ENCODE peak calls at places on chromosomes 11 and 22, in five cellular contexts. One of them, this sample, is unnamed.

GRCh38 chr11:74671520-74672196 is 59.6 kb downstream of the CHRDL2 start:
- DNase-seq in GM12878: no peak
- DNase-seq in HepG2: no peak
- DNase-seq in HEK293T: no peak
- DNase-seq in H1: no peak
- DNase-seq in this sample: no peak

GRCh38 chr11:70448983-70449567 is 50.7 kb downstream of the CTTN start:
- DNase-seq in GM12878: no peak
- DNase-seq in HepG2: no peak
- DNase-seq in HEK293T: peak; percentile 54
- DNase-seq in H1: no peak
- DNase-seq in this sample: no peak

GRCh38 chr11:90168571-90168970 is 34.1 kb downstream of the NAALAD2 start:
- DNase-seq in HEK293T: no peak
- DNase-seq in HepG2: no peak
- DNase-seq in H1: no peak
- DNase-seq in GM12878: no peak
- DNase-seq in this sample: no peak

GRCh38 chr11:7537260-7537659 is 23.5 kb downstream of the PPFIBP2 start:
- DNase-seq in HEK293T: no peak
- DNase-seq in H1: no peak
- DNase-seq in GM12878: no peak
- DNase-seq in HepG2: no peak
- DNase-seq in this sample: no peak

GRCh38 chr11:129331217-129331616 is 44.4 kb upstream of the BARX2 start:
- DNase-seq in HEK293T: no peak
- DNase-seq in HepG2: peak; percentile 16
- DNase-seq in H1: no peak
- DNase-seq in GM12878: no peak
- DNase-seq in this sample: no peak

GRCh38 chr11:24773326-24773725 is 276.5 kb downstream of the LUZP2 start:
- DNase-seq in HEK293T: no peak
- DNase-seq in HepG2: no peak
- DNase-seq in GM12878: no peak
- DNase-seq in H1: no peak
- DNase-seq in this sample: no peak

GRCh38 chr22:20312396-20313191 is 7.3 kb downstream of the DGCR6L start:
- DNase-seq in GM12878: no peak
- DNase-seq in HepG2: no peak
- DNase-seq in HEK293T: no peak
- DNase-seq in H1: no peak
- DNase-seq in this sample: no peak

GRCh38 chr22:24006207-24006913 is 1.1 kb upstream of the GSTT4 start:
- DNase-seq in GM12878: no peak
- DNase-seq in H1: no peak
- DNase-seq in HEK293T: no peak
- DNase-seq in HepG2: no peak
- DNase-seq in this sample: no peak

GRCh38 chr22:24894998-24895397 is 51.5 kb downstream of the LHFPL7 start:
- DNase-seq in H1: no peak
- DNase-seq in GM12878: no peak
- DNase-seq in HEK293T: no peak
- DNase-seq in HepG2: peak; percentile 61
- DNase-seq in this sample: no peak

GRCh38 chr11:96714689-96715088 is 324.9 kb downstream of the JRKL start:
- DNase-seq in HepG2: no peak
- DNase-seq in GM12878: no peak
- DNase-seq in HEK293T: no peak
- DNase-seq in H1: no peak
- DNase-seq in this sample: no peak

GRCh38 chr22:45502215-45503070 is at the start of gene FBLN1:
- DNase-seq in GM12878: no peak
- DNase-seq in HepG2: peak; percentile 71
- DNase-seq in H1: no peak
- DNase-seq in HEK293T: peak; percentile 72
- DNase-seq in this sample: no peak

GRCh38 chr22:37742374-37743092 is 45.7 kb downstream of the TRIOBP start:
- DNase-seq in HEK293T: no peak
- DNase-seq in HepG2: no peak
- DNase-seq in H1: no peak
- DNase-seq in GM12878: no peak
- DNase-seq in this sample: no peak

GRCh38 chr11:37946155-37946766 is 1348.2 kb upstream of the RAG2 start:
- DNase-seq in H1: peak; percentile 29
- DNase-seq in HepG2: peak; percentile 18
- DNase-seq in GM12878: peak; percentile 7
- DNase-seq in HEK293T: no peak
- DNase-seq in this sample: peak; percentile 59

GRCh38 chr22:35705141-35705540 is 12.5 kb upstream of the APOL5 start:
- DNase-seq in HepG2: no peak
- DNase-seq in GM12878: no peak
- DNase-seq in H1: no peak
- DNase-seq in HEK293T: no peak
- DNase-seq in this sample: no peak

GRCh38 chr22:19610518-19611253 is 86.5 kb upstream of the CLDN5 start:
- DNase-seq in HepG2: no peak
- DNase-seq in GM12878: no peak
- DNase-seq in H1: no peak
- DNase-seq in HEK293T: no peak
- DNase-seq in this sample: no peak

GRCh38 chr11:66068923-66069714 is 953 bp upstream of the PACS1 start:
- DNase-seq in HEK293T: no peak
- DNase-seq in HepG2: peak; percentile 12
- DNase-seq in GM12878: no peak
- DNase-seq in H1: no peak
- DNase-seq in this sample: peak; percentile 40

GRCh38 chr11:2728128-2728662 is 28.4 kb upstream of the KCNQ1OT1 start:
- DNase-seq in HepG2: peak; percentile 40
- DNase-seq in HEK293T: no peak
- DNase-seq in H1: no peak
- DNase-seq in GM12878: no peak
- DNase-seq in this sample: no peak

GRCh38 chr11:65422104-65422632 is 430 bp upstream of the NEAT1 start:
- DNase-seq in H1: peak; percentile 74
- DNase-seq in HEK293T: peak; percentile 78
- DNase-seq in HepG2: peak; percentile 93
- DNase-seq in GM12878: no peak
- DNase-seq in this sample: peak; percentile 89

GRCh38 chr11:75298191-75298590 is 53.3 kb downstream of the ARRB1 start:
- DNase-seq in HEK293T: no peak
- DNase-seq in GM12878: no peak
- DNase-seq in HepG2: no peak
- DNase-seq in H1: no peak
- DNase-seq in this sample: no peak

GRCh38 chr22:41524809-41525449 is 19.3 kb downstream of the POLR3H start:
- DNase-seq in HepG2: no peak
- DNase-seq in H1: no peak
- DNase-seq in HEK293T: no peak
- DNase-seq in GM12878: no peak
- DNase-seq in this sample: no peak

GRCh38 chr11:330694-331314 is 10.1 kb upstream of the IFITM3 start:
- DNase-seq in H1: no peak
- DNase-seq in HepG2: no peak
- DNase-seq in GM12878: no peak
- DNase-seq in HEK293T: no peak
- DNase-seq in this sample: no peak

GRCh38 chr11:38718049-38718448 is 2120.0 kb upstream of the RAG2 start:
- DNase-seq in H1: no peak
- DNase-seq in HEK293T: no peak
- DNase-seq in HepG2: peak; percentile 2
- DNase-seq in GM12878: no peak
- DNase-seq in this sample: no peak

GRCh38 chr22:46798041-46798365 is 35.6 kb downstream of the TBC1D22A start:
- DNase-seq in HepG2: no peak
- DNase-seq in GM12878: no peak
- DNase-seq in H1: no peak
- DNase-seq in HEK293T: no peak
- DNase-seq in this sample: no peak

GRCh38 chr11:8941341-8942103 is 1.3 kb downstream of the ASCL3 start:
- DNase-seq in HEK293T: no peak
- DNase-seq in HepG2: no peak
- DNase-seq in H1: no peak
- DNase-seq in GM12878: no peak
- DNase-seq in this sample: no peak

GRCh38 chr11:76805206-76805913 is 22.2 kb downstream of the TSKU start:
- DNase-seq in HEK293T: no peak
- DNase-seq in GM12878: no peak
- DNase-seq in H1: no peak
- DNase-seq in HepG2: no peak
- DNase-seq in this sample: no peak

GRCh38 chr11:76802621-76803020 is 19.5 kb downstream of the TSKU start:
- DNase-seq in HepG2: no peak
- DNase-seq in GM12878: no peak
- DNase-seq in H1: no peak
- DNase-seq in HEK293T: no peak
- DNase-seq in this sample: no peak

GRCh38 chr11:76802151-76802550 is 19.0 kb downstream of the TSKU start:
- DNase-seq in H1: no peak
- DNase-seq in GM12878: no peak
- DNase-seq in HepG2: no peak
- DNase-seq in HEK293T: no peak
- DNase-seq in this sample: no peak

GRCh38 chr11:76803023-76803422 is 19.9 kb downstream of the TSKU start:
- DNase-seq in GM12878: no peak
- DNase-seq in HEK293T: no peak
- DNase-seq in H1: no peak
- DNase-seq in HepG2: no peak
- DNase-seq in this sample: no peak

GRCh38 chr11:76803811-76804600 is 20.9 kb downstream of the TSKU start:
- DNase-seq in HEK293T: no peak
- DNase-seq in H1: no peak
- DNase-seq in GM12878: no peak
- DNase-seq in HepG2: no peak
- DNase-seq in this sample: no peak
- TF ChIP-seq SUZ12 in HEK293T: no peak
- TF ChIP-seq SUZ12 in H1: no peak
- TF ChIP-seq SUZ12 in GM12878: no peak
- TF ChIP-seq SUZ12 in HepG2: no peak
- TF ChIP-seq SUZ12 in this sample: no peak

DNA sequence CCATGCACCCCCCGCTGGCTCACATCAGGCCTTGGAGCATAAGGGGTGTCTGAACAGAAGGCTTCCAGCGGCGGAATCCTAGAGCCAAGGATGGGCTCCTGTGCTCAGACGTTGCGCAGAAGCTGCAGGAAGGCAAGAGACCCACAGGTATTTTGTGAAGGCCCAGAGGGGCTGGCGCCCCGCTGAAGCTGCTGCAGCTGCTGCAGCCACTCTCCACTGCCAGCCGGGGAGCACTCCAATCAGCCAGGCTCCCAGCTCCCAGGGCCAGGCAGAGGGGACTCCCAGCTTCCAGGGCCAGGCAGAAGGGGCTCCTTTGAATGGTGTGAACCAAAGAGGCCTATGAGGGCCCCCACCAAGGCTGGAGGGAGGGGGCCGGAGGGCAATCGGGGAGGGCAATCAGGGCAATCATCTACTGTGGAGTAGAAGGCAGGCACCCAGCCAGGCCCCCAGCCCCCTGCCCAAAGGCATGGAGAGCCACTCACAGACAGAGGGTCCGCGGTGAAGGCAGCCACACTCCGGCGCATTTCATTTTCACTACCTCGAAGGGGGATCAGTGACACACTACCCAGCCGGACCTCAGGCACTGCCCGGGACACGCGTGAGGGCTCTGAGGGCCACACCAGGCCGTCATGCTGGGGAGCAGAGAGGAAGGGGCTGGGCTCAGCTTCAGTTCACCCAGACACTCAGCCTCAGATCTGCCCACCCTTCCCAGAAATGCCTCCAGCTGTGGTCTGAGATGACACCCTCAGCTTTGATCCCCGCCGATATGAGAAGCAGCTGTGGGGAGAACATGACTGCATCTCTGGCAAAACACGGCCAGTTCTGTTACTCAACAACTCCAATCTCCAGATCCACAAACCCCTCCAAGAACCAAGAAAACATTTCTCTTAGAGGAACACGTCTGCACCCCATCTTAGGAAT is 11.6 kb upstream of the PDE2A start:
- DNase-seq in HepG2: no peak
- DNase-seq in H1: no peak
- DNase-seq in HEK293T: no peak
- DNase-seq in GM12878: no peak
- DNase-seq in this sample: no peak
- TF ChIP-seq SUZ12 in HepG2: no peak
- TF ChIP-seq SUZ12 in H1: no peak
- TF ChIP-seq SUZ12 in HEK293T: no peak
- TF ChIP-seq SUZ12 in GM12878: no peak
- TF ChIP-seq SUZ12 in this sample: no peak

DNA sequence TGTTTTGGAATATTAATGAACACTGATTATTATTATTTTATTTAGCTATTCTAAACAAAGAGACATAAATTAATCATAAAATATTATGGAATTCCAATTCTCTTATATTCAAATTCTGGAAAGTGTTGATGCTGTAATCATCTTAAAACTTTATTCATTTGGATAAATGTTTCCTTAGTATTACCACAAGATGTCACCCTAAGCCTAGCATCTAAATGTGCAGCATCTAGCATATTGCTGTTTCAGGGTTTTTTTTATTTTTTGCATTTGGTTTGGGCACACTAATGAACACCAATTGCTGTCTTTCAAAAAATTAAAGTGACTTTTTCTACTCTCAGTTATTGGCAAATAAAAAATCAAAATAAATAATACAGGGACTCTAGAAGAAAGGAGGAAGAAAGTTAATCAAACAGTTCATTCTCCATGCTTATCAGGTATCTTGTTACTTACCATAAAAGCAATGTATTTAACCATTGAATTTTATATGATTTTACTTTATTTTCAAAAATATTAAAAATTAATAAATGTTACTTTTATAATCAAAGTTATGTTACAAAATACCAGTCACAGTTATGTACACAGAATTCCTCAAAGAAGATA is 31.8 kb downstream of the DLG2 start:
- DNase-seq in GM12878: peak; percentile 3
- DNase-seq in HEK293T: peak; percentile 31
- DNase-seq in HepG2: peak; percentile 38
- DNase-seq in H1: no peak
- DNase-seq in this sample: no peak
- TF ChIP-seq SUZ12 in GM12878: no peak
- TF ChIP-seq SUZ12 in HEK293T: no peak
- TF ChIP-seq SUZ12 in HepG2: no peak
- TF ChIP-seq SUZ12 in H1: no peak
- TF ChIP-seq SUZ12 in this sample: no peak

GRCh38 chr11:105611837-105612480 is 2.1 kb downstream of the GRIA4 start:
- DNase-seq in HepG2: no peak
- DNase-seq in GM12878: no peak
- DNase-seq in H1: no peak
- DNase-seq in HEK293T: no peak
- DNase-seq in this sample: peak; percentile 9

GRCh38 chr11:105609341-105609781 is 512 bp upstream of the GRIA4 start:
- DNase-seq in HEK293T: peak; percentile 23
- DNase-seq in GM12878: no peak
- DNase-seq in HepG2: peak; percentile 8
- DNase-seq in H1: no peak
- DNase-seq in this sample: peak; percentile 23

GRCh38 chr11:105609832-105610781 is at the start of gene GRIA4:
- DNase-seq in GM12878: no peak
- DNase-seq in HepG2: no peak
- DNase-seq in HEK293T: no peak
- DNase-seq in H1: no peak
- DNase-seq in this sample: peak; percentile 27

GRCh38 chr11:105611414-105611813 is 1.5 kb downstream of the GRIA4 start:
- DNase-seq in HepG2: no peak
- DNase-seq in H1: no peak
- DNase-seq in HEK293T: no peak
- DNase-seq in GM12878: no peak
- DNase-seq in this sample: no peak

GRCh38 chr11:105610796-105611361 is 1.0 kb downstream of the GRIA4 start:
- DNase-seq in HEK293T: no peak
- DNase-seq in H1: no peak
- DNase-seq in GM12878: no peak
- DNase-seq in HepG2: no peak
- DNase-seq in this sample: no peak
- TF ChIP-seq SUZ12 in HEK293T: no peak
- TF ChIP-seq SUZ12 in H1: no peak
- TF ChIP-seq SUZ12 in GM12878: no peak
- TF ChIP-seq SUZ12 in HepG2: no peak
- TF ChIP-seq SUZ12 in this sample: no peak

This sample was measured in NT2/D1.